ENCODE peak calls at places on chromosomes 4 and X, in ten cellular contexts. One of them, this sample, is unnamed.

GRCh38 chr4:147351083-147351787 is 129.7 kb upstream of the EDNRA start:
- DNase-seq in CD8-positive, alpha-beta memory T cell: no peak
- DNase-seq in T-helper 22 cell: no peak
- DNase-seq in MV-4-11: no peak
- DNase-seq in RCC 7860: no peak
- DNase-seq in stomach: no peak
- DNase-seq in AG09309: no peak
- DNase-seq in AG10803: no peak
- DNase-seq in NCI-H460: no peak
- DNase-seq in lower lobe of right lung: no peak
- DNase-seq in this sample: no peak

GRCh38 chrX:153946910-153947769 is 2.7 kb upstream of the RENBP start:
- DNase-seq in CD8-positive, alpha-beta memory T cell: peak
- DNase-seq in T-helper 22 cell: peak
- DNase-seq in MV-4-11: peak
- DNase-seq in RCC 7860: peak
- DNase-seq in stomach: peak
- DNase-seq in AG09309: peak
- DNase-seq in AG10803: peak
- DNase-seq in NCI-H460: peak
- DNase-seq in lower lobe of right lung: peak
- DNase-seq in this sample: peak

GRCh38 chr4:168839758-168840385 is 170.2 kb downstream of the CBR4 start:
- DNase-seq in CD8-positive, alpha-beta memory T cell: no peak
- DNase-seq in T-helper 22 cell: no peak
- DNase-seq in MV-4-11: no peak
- DNase-seq in RCC 7860: no peak
- DNase-seq in stomach: no peak
- DNase-seq in AG09309: no peak
- DNase-seq in AG10803: no peak
- DNase-seq in NCI-H460: no peak
- DNase-seq in lower lobe of right lung: no peak
- DNase-seq in this sample: no peak

GRCh38 chrX:47751670-47752069 is 85.0 kb upstream of the ZNF81 start:
- DNase-seq in CD8-positive, alpha-beta memory T cell: peak
- DNase-seq in T-helper 22 cell: no peak
- DNase-seq in MV-4-11: no peak
- DNase-seq in RCC 7860: peak
- DNase-seq in stomach: peak
- DNase-seq in AG09309: no peak
- DNase-seq in AG10803: peak
- DNase-seq in NCI-H460: peak
- DNase-seq in lower lobe of right lung: peak
- DNase-seq in this sample: peak

GRCh38 chrX:154486396-154487207 is at the start of gene UBL4A:
- DNase-seq in CD8-positive, alpha-beta memory T cell: peak
- DNase-seq in T-helper 22 cell: peak
- DNase-seq in MV-4-11: peak
- DNase-seq in RCC 7860: peak
- DNase-seq in stomach: peak
- DNase-seq in AG09309: no peak
- DNase-seq in AG10803: peak
- DNase-seq in NCI-H460: peak
- DNase-seq in lower lobe of right lung: peak
- DNase-seq in this sample: peak

GRCh38 chrX:110853610-110854009 is 58.0 kb upstream of the CHRDL1 start:
- DNase-seq in CD8-positive, alpha-beta memory T cell: no peak
- DNase-seq in T-helper 22 cell: no peak
- DNase-seq in MV-4-11: peak
- DNase-seq in RCC 7860: no peak
- DNase-seq in stomach: no peak
- DNase-seq in AG09309: no peak
- DNase-seq in AG10803: peak
- DNase-seq in NCI-H460: peak
- DNase-seq in lower lobe of right lung: no peak
- DNase-seq in this sample: no peak

GRCh38 chrX:1440506-1440905 is 12.2 kb downstream of the ASMTL start:
- DNase-seq in CD8-positive, alpha-beta memory T cell: no peak
- DNase-seq in T-helper 22 cell: no peak
- DNase-seq in MV-4-11: no peak
- DNase-seq in RCC 7860: no peak
- DNase-seq in stomach: no peak
- DNase-seq in AG09309: no peak
- DNase-seq in AG10803: no peak
- DNase-seq in NCI-H460: no peak
- DNase-seq in lower lobe of right lung: peak
- DNase-seq in this sample: no peak

GRCh38 chr4:80195441-80196139 is 1.7 kb upstream of the PRDM8 start:
- DNase-seq in CD8-positive, alpha-beta memory T cell: no peak
- DNase-seq in T-helper 22 cell: no peak
- DNase-seq in MV-4-11: peak
- DNase-seq in RCC 7860: no peak
- DNase-seq in stomach: no peak
- DNase-seq in AG09309: no peak
- DNase-seq in AG10803: no peak
- DNase-seq in NCI-H460: no peak
- DNase-seq in lower lobe of right lung: no peak
- DNase-seq in this sample: no peak

GRCh38 chrX:34880656-34881055 is 61.9 kb upstream of the FAM47B start:
- DNase-seq in CD8-positive, alpha-beta memory T cell: no peak
- DNase-seq in T-helper 22 cell: no peak
- DNase-seq in MV-4-11: no peak
- DNase-seq in RCC 7860: peak
- DNase-seq in stomach: no peak
- DNase-seq in AG09309: no peak
- DNase-seq in AG10803: peak
- DNase-seq in NCI-H460: no peak
- DNase-seq in lower lobe of right lung: no peak
- DNase-seq in this sample: no peak

This sample was measured in central memory CD4-positive, alpha-beta T cell.